ENCODE peak calls at places on chromosome 17, in four cellular contexts. One of them, this sample, is unnamed. For H4K20me1, the result is how much of the 10 kb centered on the place peaks cover.

GRCh38 chr17:59762022-59762825 is 54.8 kb downstream of the VMP1 start:
- DNase-seq in GM23248: peak
- DNase-seq in hepatocyte: no peak
- DNase-seq in mammary epithelial cell: peak
- DNase-seq in this sample: no peak

GRCh38 chr17:55282379-55282702 is 17.6 kb downstream of the HLF start:
- DNase-seq in GM23248: no peak
- DNase-seq in hepatocyte: no peak
- DNase-seq in mammary epithelial cell: no peak
- DNase-seq in this sample: no peak

GRCh38 chr17:70017112-70017511 is 57.9 kb upstream of the KCNJ16 start:
- DNase-seq in GM23248: no peak
- DNase-seq in hepatocyte: no peak
- DNase-seq in mammary epithelial cell: no peak
- DNase-seq in this sample: no peak

GRCh38 chr17:45050680-45051059 is 762 bp downstream of the DCAKD start:
- DNase-seq in GM23248: peak
- DNase-seq in hepatocyte: peak
- DNase-seq in mammary epithelial cell: peak
- DNase-seq in this sample: no peak

GRCh38 chr17:75250009-75250471 is 11.4 kb downstream of the GGA3 start:
- DNase-seq in GM23248: peak
- DNase-seq in hepatocyte: no peak
- DNase-seq in mammary epithelial cell: no peak
- DNase-seq in this sample: no peak

GRCh38 chr17:63774141-63774981 is at the start of gene DDX42:
- DNase-seq in GM23248: peak
- DNase-seq in hepatocyte: peak
- DNase-seq in mammary epithelial cell: no peak
- DNase-seq in this sample: peak

GRCh38 chr17:61593404-61593803 is 2.4 kb upstream of the NACA2 start:
- DNase-seq in GM23248: peak
- DNase-seq in hepatocyte: no peak
- DNase-seq in mammary epithelial cell: no peak
- DNase-seq in this sample: no peak

GRCh38 chr17:28412131-28412530 is 6.1 kb upstream of the SLC46A1 start:
- DNase-seq in GM23248: peak
- DNase-seq in hepatocyte: no peak
- DNase-seq in mammary epithelial cell: peak
- DNase-seq in this sample: no peak

GRCh38 chr17:10549108-10549842 is at the start of gene MYH2:
- DNase-seq in GM23248: peak
- DNase-seq in hepatocyte: no peak
- DNase-seq in mammary epithelial cell: no peak
- DNase-seq in this sample: peak

GRCh38 chr17:74390680-74391653 is 23.7 kb downstream of the GPR142 start:
- DNase-seq in GM23248: no peak
- DNase-seq in hepatocyte: no peak
- DNase-seq in mammary epithelial cell: no peak
- DNase-seq in this sample: no peak

GRCh38 chr17:79562806-79563141 is 48.1 kb downstream of the RBFOX3 start:
- DNase-seq in GM23248: no peak
- DNase-seq in hepatocyte: no peak
- DNase-seq in mammary epithelial cell: no peak
- DNase-seq in this sample: no peak

GRCh38 chr17:62916684-62917571 is 49.1 kb upstream of the TANC2 start:
- DNase-seq in GM23248: no peak
- DNase-seq in hepatocyte: peak
- DNase-seq in mammary epithelial cell: no peak
- DNase-seq in this sample: no peak

GRCh38 chr17:61744252-61744651 is 119.1 kb downstream of the BRIP1 start:
- DNase-seq in GM23248: no peak
- DNase-seq in hepatocyte: no peak
- DNase-seq in mammary epithelial cell: no peak
- DNase-seq in this sample: no peak

GRCh38 chr17:74018116-74018515 is 185.4 kb upstream of the RPL38 start:
- DNase-seq in GM23248: no peak
- DNase-seq in hepatocyte: no peak
- DNase-seq in mammary epithelial cell: no peak
- DNase-seq in this sample: no peak

GRCh38 chr17:60971515-60972369 is 294.1 kb downstream of the BCAS3 start:
- DNase-seq in GM23248: peak
- DNase-seq in hepatocyte: peak
- DNase-seq in mammary epithelial cell: peak
- DNase-seq in this sample: peak

GRCh38 chr17:28763804-28764266 is 20.0 kb downstream of the TRAF4 start:
- DNase-seq in GM23248: peak
- DNase-seq in hepatocyte: peak
- DNase-seq in mammary epithelial cell: peak
- DNase-seq in this sample: peak

GRCh38 chr17:31678431-31678830 is 180.6 kb downstream of the COPRS start:
- DNase-seq in GM23248: peak
- DNase-seq in hepatocyte: no peak
- DNase-seq in mammary epithelial cell: no peak
- DNase-seq in this sample: peak

GRCh38 chr17:19263621-19264010 is 26.4 kb downstream of the EPN2 start:
- DNase-seq in GM23248: peak
- DNase-seq in hepatocyte: no peak
- DNase-seq in mammary epithelial cell: no peak
- DNase-seq in this sample: no peak

GRCh38 chr17:44940321-44940720 is 7.3 kb downstream of the KIF18B start:
- DNase-seq in GM23248: peak
- DNase-seq in hepatocyte: no peak
- DNase-seq in mammary epithelial cell: peak
- DNase-seq in this sample: peak

GRCh38 chr17:67562036-67562435 is 155.7 kb upstream of the NOL11 start:
- DNase-seq in GM23248: no peak
- DNase-seq in hepatocyte: no peak
- DNase-seq in mammary epithelial cell: no peak
- DNase-seq in this sample: no peak

GRCh38 chr17:69997332-69997731 is 77.7 kb upstream of the KCNJ16 start:
- DNase-seq in GM23248: peak
- DNase-seq in hepatocyte: peak
- DNase-seq in mammary epithelial cell: peak
- DNase-seq in this sample: no peak

GRCh38 chr17:71163121-71163812 is 957.6 kb upstream of the SOX9 start:
- DNase-seq in GM23248: no peak
- DNase-seq in hepatocyte: peak
- DNase-seq in mammary epithelial cell: no peak
- DNase-seq in this sample: no peak

DNA sequence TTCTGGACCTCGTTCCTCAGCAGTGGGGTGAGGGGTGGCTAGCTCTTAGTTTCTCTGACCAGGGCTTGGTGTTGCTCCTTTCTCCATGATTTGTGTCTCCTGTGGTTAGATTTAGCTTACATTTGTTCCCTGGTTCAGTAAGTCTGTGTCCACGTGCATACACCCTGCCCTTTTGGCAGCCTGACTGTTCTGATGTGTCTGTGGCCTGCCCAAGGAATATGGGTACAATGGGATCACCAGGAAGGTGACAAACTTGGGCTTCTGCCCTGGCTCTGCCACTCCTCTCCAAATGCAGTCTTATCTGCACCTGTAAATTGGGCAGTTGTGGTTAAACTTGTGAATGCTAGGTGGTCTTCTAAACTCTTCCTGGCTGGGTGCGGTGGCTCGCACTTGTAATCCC is 17.5 kb downstream of the ALKBH5 start:
- DNase-seq in GM23248: no peak
- DNase-seq in hepatocyte: no peak
- DNase-seq in mammary epithelial cell: no peak
- DNase-seq in this sample: no peak
- H4K20me1 ChIP-seq in GM23248: under half
- H4K20me1 ChIP-seq in hepatocyte: half or more
- H4K20me1 ChIP-seq in mammary epithelial cell: under half
- H4K20me1 ChIP-seq in this sample: under half

DNA sequence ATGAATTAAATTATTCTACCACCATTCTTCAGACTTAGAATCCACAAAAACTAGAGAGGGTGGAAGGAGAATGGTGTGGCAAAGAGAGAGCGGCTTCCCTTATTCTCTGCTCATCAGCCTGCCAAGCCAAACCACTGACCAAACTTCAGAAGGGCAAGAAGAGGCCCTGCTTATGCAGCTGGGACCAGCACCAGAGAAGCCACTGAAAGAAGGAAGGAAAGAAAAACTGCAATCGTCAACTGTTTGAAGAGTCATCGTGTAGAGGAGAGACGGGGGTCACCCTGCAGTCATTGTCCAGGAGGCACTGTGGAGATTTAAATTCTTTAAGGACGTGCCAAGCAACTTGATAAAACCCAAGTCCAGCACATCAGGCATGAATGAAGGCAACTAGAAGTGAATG is 15.6 kb downstream of the PMP22 start:
- DNase-seq in GM23248: no peak
- DNase-seq in hepatocyte: no peak
- DNase-seq in mammary epithelial cell: no peak
- DNase-seq in this sample: peak
- H4K20me1 ChIP-seq in GM23248: under half
- H4K20me1 ChIP-seq in hepatocyte: under half
- H4K20me1 ChIP-seq in mammary epithelial cell: under half
- H4K20me1 ChIP-seq in this sample: under half

GRCh38 chr17:58002973-58003372 is 4.1 kb downstream of the SRSF1 start:
- DNase-seq in GM23248: no peak
- DNase-seq in hepatocyte: no peak
- DNase-seq in mammary epithelial cell: no peak
- DNase-seq in this sample: no peak
- H4K20me1 ChIP-seq in GM23248: under half
- H4K20me1 ChIP-seq in hepatocyte: half or more
- H4K20me1 ChIP-seq in mammary epithelial cell: under half
- H4K20me1 ChIP-seq in this sample: under half

DNA sequence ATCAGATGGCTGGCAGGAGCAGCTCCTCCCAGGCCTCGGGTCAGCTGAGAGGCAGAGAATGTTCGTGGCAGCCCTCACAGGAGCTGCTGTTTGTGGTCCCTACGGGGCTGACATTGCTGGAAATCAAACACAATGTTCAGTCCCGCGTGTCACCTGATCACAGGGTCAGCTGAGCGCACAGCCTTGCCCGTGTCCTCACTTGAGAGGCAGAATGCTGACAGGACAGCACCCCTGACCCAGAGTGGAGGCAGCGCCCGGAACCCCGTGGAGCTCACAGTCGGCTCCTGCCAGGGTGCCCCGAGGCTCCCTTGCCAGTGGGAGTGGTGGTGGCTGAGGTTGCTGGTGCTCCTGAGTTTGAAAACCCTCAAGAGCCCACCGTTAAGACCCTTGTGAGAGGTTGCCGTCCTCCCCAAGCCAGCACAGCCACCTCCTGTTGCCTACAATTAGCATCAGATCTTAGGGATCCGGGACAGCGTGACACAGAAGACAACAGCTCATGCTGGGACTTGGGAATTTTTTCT is 3.6 kb upstream of the CHMP6 start:
- DNase-seq in GM23248: no peak
- DNase-seq in hepatocyte: no peak
- DNase-seq in mammary epithelial cell: no peak
- DNase-seq in this sample: no peak
- H4K20me1 ChIP-seq in GM23248: under half
- H4K20me1 ChIP-seq in hepatocyte: under half
- H4K20me1 ChIP-seq in mammary epithelial cell: under half
- H4K20me1 ChIP-seq in this sample: under half

GRCh38 chr17:76433693-76434092 is 19.3 kb downstream of the UBE2O start:
- DNase-seq in GM23248: no peak
- DNase-seq in hepatocyte: no peak
- DNase-seq in mammary epithelial cell: no peak
- DNase-seq in this sample: no peak
- H4K20me1 ChIP-seq in GM23248: under half
- H4K20me1 ChIP-seq in hepatocyte: under half
- H4K20me1 ChIP-seq in mammary epithelial cell: under half
- H4K20me1 ChIP-seq in this sample: under half